ENCODE peak calls at places on chromosomes 11 and 22, in six cellular contexts. J is dermis blood vessel endothelial cell, W is naive B cell, S is coronary artery, M is HT1080, N is T-helper 2 cell. P is an unnamed sample.

GRCh38 chr11:91850533-91851305 is 373.9 kb upstream of the FAT3 start:
- DNase-seq in S (no peak), W (no peak), N (no peak), J (no peak), M (peak; percentile 7), P (peak; percentile 12)

GRCh38 chr11:77020751-77021150 is 13.4 kb upstream of the B3GNT6 start:
- DNase-seq in M (no peak), N (no peak), W (no peak), S (no peak), J (no peak), P (no peak)

GRCh38 chr11:119319702-119320592 is 3.0 kb upstream of the MCAM start:
- DNase-seq in N (no peak), W (no peak), J (peak; percentile 86), M (no peak), S (no peak), P (peak; percentile 83)

GRCh38 chr22:25514436-25514835 is 50.0 kb upstream of the GRK3 start:
- DNase-seq in M (no peak), J (no peak), W (no peak), S (no peak), N (no peak), P (no peak)

GRCh38 chr11:83681944-83682644 is 395.9 kb upstream of the CCDC90B start:
- DNase-seq in W (no peak), M (no peak), J (no peak), S (no peak), N (no peak), P (no peak)

GRCh38 chr22:28019881-28020861 is 101.1 kb upstream of the PITPNB start:
- DNase-seq in N (peak; percentile 45), W (peak; percentile 44), J (peak; percentile 79), S (no peak), M (peak; percentile 57), P (peak; percentile 56)

GRCh38 chr11:5841797-5842196 is at the start of gene OR52E6:
- DNase-seq in J (no peak), S (no peak), M (no peak), W (no peak), N (no peak), P (no peak)

GRCh38 chr11:84136926-84137325 is 850.8 kb upstream of the CCDC90B start:
- DNase-seq in N (no peak), W (no peak), M (no peak), J (no peak), S (no peak), P (no peak)

GRCh38 chr11:125457814-125458343 is 38.2 kb downstream of the FEZ1 start:
- DNase-seq in N (no peak), S (peak; percentile 87), J (no peak), M (peak; percentile 15), W (no peak), P (peak; percentile 75)

GRCh38 chr11:3226846-3227567 is 5.2 kb downstream of the MRGPRE start:
- DNase-seq in S (no peak), J (no peak), M (no peak), W (no peak), N (no peak), P (no peak)

GRCh38 chr22:19354201-19354600 is 62.7 kb upstream of the CLTCL1 start:
- DNase-seq in N (no peak), S (no peak), J (no peak), M (no peak), W (no peak), P (no peak)

GRCh38 chr11:77175869-77176539 is 48.0 kb downstream of the MYO7A start:
- DNase-seq in W (no peak), S (no peak), N (no peak), M (no peak), J (peak; percentile 13), P (no peak)

GRCh38 chr22:42994917-42995562 is 19.9 kb downstream of the PACSIN2 start:
- DNase-seq in W (peak; percentile 17), M (peak; percentile 93), S (peak; percentile 88), N (no peak), J (peak; percentile 58), P (no peak)